ENCODE peak calls at places on chromosomes 2 and 18, in nine cellular contexts. One of them, this sample, is unnamed.

GRCh38 chr2:239919779-239920545 is 105.2 kb downstream of the NDUFA10 start:
- DNase-seq in Peyer's patch: no peak
- DNase-seq in OCI-LY7: no peak
- DNase-seq in SJSA1: no peak
- DNase-seq in left ventricle myocardium inferior: peak; percentile 52
- DNase-seq in IMR-90: no peak
- DNase-seq in ovary: no peak
- DNase-seq in epithelial cell of prostate: no peak
- DNase-seq in endothelial cell of umbilical vein: no peak
- DNase-seq in this sample: no peak

GRCh38 chr2:128277961-128278681 is 40.5 kb downstream of the HS6ST1 start:
- DNase-seq in Peyer's patch: no peak
- DNase-seq in OCI-LY7: no peak
- DNase-seq in SJSA1: no peak
- DNase-seq in left ventricle myocardium inferior: no peak
- DNase-seq in IMR-90: no peak
- DNase-seq in ovary: no peak
- DNase-seq in epithelial cell of prostate: no peak
- DNase-seq in endothelial cell of umbilical vein: no peak
- DNase-seq in this sample: no peak

GRCh38 chr18:5534845-5535244 is 9.0 kb downstream of the EPB41L3 start:
- DNase-seq in Peyer's patch: no peak
- DNase-seq in OCI-LY7: no peak
- DNase-seq in SJSA1: no peak
- DNase-seq in left ventricle myocardium inferior: no peak
- DNase-seq in IMR-90: no peak
- DNase-seq in ovary: no peak
- DNase-seq in epithelial cell of prostate: no peak
- DNase-seq in endothelial cell of umbilical vein: no peak
- DNase-seq in this sample: no peak

GRCh38 chr2:178999476-178999875 is 50.5 kb downstream of the CCDC141 start:
- DNase-seq in Peyer's patch: no peak
- DNase-seq in OCI-LY7: no peak
- DNase-seq in SJSA1: no peak
- DNase-seq in left ventricle myocardium inferior: no peak
- DNase-seq in IMR-90: no peak
- DNase-seq in ovary: no peak
- DNase-seq in epithelial cell of prostate: no peak
- DNase-seq in endothelial cell of umbilical vein: no peak
- DNase-seq in this sample: no peak

GRCh38 chr2:161165266-161165665 is 5.0 kb downstream of the TANK start:
- DNase-seq in Peyer's patch: no peak
- DNase-seq in OCI-LY7: no peak
- DNase-seq in SJSA1: no peak
- DNase-seq in left ventricle myocardium inferior: no peak
- DNase-seq in IMR-90: peak; percentile 72
- DNase-seq in ovary: no peak
- DNase-seq in epithelial cell of prostate: no peak
- DNase-seq in endothelial cell of umbilical vein: no peak
- DNase-seq in this sample: no peak

GRCh38 chr2:62604336-62604735 is 98.3 kb upstream of the TMEM17 start:
- DNase-seq in Peyer's patch: no peak
- DNase-seq in OCI-LY7: no peak
- DNase-seq in SJSA1: no peak
- DNase-seq in left ventricle myocardium inferior: no peak
- DNase-seq in IMR-90: peak; percentile 33
- DNase-seq in ovary: no peak
- DNase-seq in epithelial cell of prostate: peak; percentile 67
- DNase-seq in endothelial cell of umbilical vein: no peak
- DNase-seq in this sample: no peak

GRCh38 chr18:50578651-50579050 is 18.8 kb downstream of the MAPK4 start:
- DNase-seq in Peyer's patch: no peak
- DNase-seq in OCI-LY7: no peak
- DNase-seq in SJSA1: no peak
- DNase-seq in left ventricle myocardium inferior: no peak
- DNase-seq in IMR-90: no peak
- DNase-seq in ovary: no peak
- DNase-seq in epithelial cell of prostate: peak; percentile 52
- DNase-seq in endothelial cell of umbilical vein: no peak
- DNase-seq in this sample: no peak

GRCh38 chr2:234355052-234355720 is 141.7 kb downstream of the ARL4C start:
- DNase-seq in Peyer's patch: peak; percentile 33
- DNase-seq in OCI-LY7: peak; percentile 92
- DNase-seq in SJSA1: no peak
- DNase-seq in left ventricle myocardium inferior: no peak
- DNase-seq in IMR-90: no peak
- DNase-seq in ovary: no peak
- DNase-seq in epithelial cell of prostate: no peak
- DNase-seq in endothelial cell of umbilical vein: no peak
- DNase-seq in this sample: no peak

GRCh38 chr18:75035944-75036343 is 173.0 kb downstream of the PTGR3 start:
- DNase-seq in Peyer's patch: no peak
- DNase-seq in OCI-LY7: no peak
- DNase-seq in SJSA1: no peak
- DNase-seq in left ventricle myocardium inferior: no peak
- DNase-seq in IMR-90: peak; percentile 27
- DNase-seq in ovary: no peak
- DNase-seq in epithelial cell of prostate: no peak
- DNase-seq in endothelial cell of umbilical vein: no peak
- DNase-seq in this sample: no peak

GRCh38 chr2:48247171-48247570 is 282.8 kb upstream of the STON1 start:
- DNase-seq in Peyer's patch: no peak
- DNase-seq in OCI-LY7: no peak
- DNase-seq in SJSA1: no peak
- DNase-seq in left ventricle myocardium inferior: no peak
- DNase-seq in IMR-90: peak; percentile 48
- DNase-seq in ovary: no peak
- DNase-seq in epithelial cell of prostate: no peak
- DNase-seq in endothelial cell of umbilical vein: no peak
- DNase-seq in this sample: no peak

GRCh38 chr18:24544141-24544498 is 83.7 kb downstream of the HRH4 start:
- DNase-seq in Peyer's patch: no peak
- DNase-seq in OCI-LY7: peak; percentile 21
- DNase-seq in SJSA1: no peak
- DNase-seq in left ventricle myocardium inferior: no peak
- DNase-seq in IMR-90: peak; percentile 40
- DNase-seq in ovary: no peak
- DNase-seq in epithelial cell of prostate: no peak
- DNase-seq in endothelial cell of umbilical vein: peak; percentile 42
- DNase-seq in this sample: no peak

GRCh38 chr18:36075862-36076587 is 8.7 kb upstream of the RPRD1A start:
- DNase-seq in Peyer's patch: no peak
- DNase-seq in OCI-LY7: no peak
- DNase-seq in SJSA1: no peak
- DNase-seq in left ventricle myocardium inferior: no peak
- DNase-seq in IMR-90: peak; percentile 89
- DNase-seq in ovary: no peak
- DNase-seq in epithelial cell of prostate: peak; percentile 85
- DNase-seq in endothelial cell of umbilical vein: no peak
- DNase-seq in this sample: no peak

GRCh38 chr2:8572712-8573233 is 109.1 kb upstream of the ID2 start:
- DNase-seq in Peyer's patch: no peak
- DNase-seq in OCI-LY7: peak; percentile 91
- DNase-seq in SJSA1: peak; percentile 37
- DNase-seq in left ventricle myocardium inferior: no peak
- DNase-seq in IMR-90: no peak
- DNase-seq in ovary: peak; percentile 13
- DNase-seq in epithelial cell of prostate: no peak
- DNase-seq in endothelial cell of umbilical vein: no peak
- DNase-seq in this sample: no peak
- H3K27ac ChIP-seq in Peyer's patch: no peak overlapping the region
- H3K27ac ChIP-seq in OCI-LY7: peak overlapping the region; percentile 98
- H3K27ac ChIP-seq in SJSA1: no peak overlapping the region
- H3K27ac ChIP-seq in left ventricle myocardium inferior: no peak overlapping the region
- H3K27ac ChIP-seq in IMR-90: no peak overlapping the region
- H3K27ac ChIP-seq in ovary: no peak overlapping the region
- H3K27ac ChIP-seq in epithelial cell of prostate: no peak overlapping the region
- H3K27ac ChIP-seq in endothelial cell of umbilical vein: no peak overlapping the region
- H3K27ac ChIP-seq in this sample: peak overlapping the region; percentile 84

DNA sequence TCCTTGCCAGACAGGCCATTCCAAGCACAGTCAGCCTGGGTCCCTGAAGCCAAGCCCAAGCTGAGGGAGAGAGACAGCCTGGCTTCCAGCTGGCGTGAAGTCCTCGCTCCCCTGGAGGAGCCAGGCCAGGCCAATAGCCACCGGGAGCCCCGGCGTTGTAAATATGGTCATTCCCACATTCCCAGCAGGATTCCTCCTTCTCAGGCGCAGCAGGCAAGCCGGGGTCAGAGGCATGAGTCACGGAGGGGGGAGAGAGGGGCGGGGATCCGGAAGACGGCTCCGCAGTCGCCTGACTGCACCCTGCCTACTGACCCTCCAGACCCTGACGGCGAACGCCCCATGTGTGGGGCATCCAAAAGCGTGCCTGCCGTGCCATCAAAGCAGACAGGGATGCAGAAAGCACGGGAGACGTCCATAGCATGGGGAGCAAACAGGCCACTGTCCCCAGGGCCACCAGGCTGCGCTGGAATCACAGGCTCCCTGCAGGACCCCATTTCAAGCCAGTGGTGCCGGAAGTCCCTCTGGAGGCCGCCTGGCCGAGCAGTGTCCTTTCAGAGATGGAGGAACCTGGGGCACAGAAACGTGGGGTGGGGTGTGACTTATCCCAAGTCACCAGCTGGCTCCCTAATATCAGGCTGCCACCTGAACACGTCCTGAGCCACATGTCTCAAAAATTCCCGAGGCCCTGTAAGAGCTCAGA is 48.2 kb downstream of the TWIST2 start:
- DNase-seq in Peyer's patch: no peak
- DNase-seq in OCI-LY7: no peak
- DNase-seq in SJSA1: no peak
- DNase-seq in left ventricle myocardium inferior: peak; percentile 68
- DNase-seq in IMR-90: peak; percentile 91
- DNase-seq in ovary: peak; percentile 85
- DNase-seq in epithelial cell of prostate: no peak
- DNase-seq in endothelial cell of umbilical vein: peak; percentile 81
- DNase-seq in this sample: no peak
- H3K27ac ChIP-seq in Peyer's patch: no peak overlapping the region
- H3K27ac ChIP-seq in OCI-LY7: no peak overlapping the region
- H3K27ac ChIP-seq in SJSA1: no peak overlapping the region
- H3K27ac ChIP-seq in left ventricle myocardium inferior: peak overlapping the region; percentile 57
- H3K27ac ChIP-seq in IMR-90: peak overlapping the region; percentile 2
- H3K27ac ChIP-seq in ovary: peak overlapping the region; percentile 67
- H3K27ac ChIP-seq in epithelial cell of prostate: no peak overlapping the region
- H3K27ac ChIP-seq in endothelial cell of umbilical vein: peak overlapping the region; percentile 30
- H3K27ac ChIP-seq in this sample: no peak overlapping the region

DNA sequence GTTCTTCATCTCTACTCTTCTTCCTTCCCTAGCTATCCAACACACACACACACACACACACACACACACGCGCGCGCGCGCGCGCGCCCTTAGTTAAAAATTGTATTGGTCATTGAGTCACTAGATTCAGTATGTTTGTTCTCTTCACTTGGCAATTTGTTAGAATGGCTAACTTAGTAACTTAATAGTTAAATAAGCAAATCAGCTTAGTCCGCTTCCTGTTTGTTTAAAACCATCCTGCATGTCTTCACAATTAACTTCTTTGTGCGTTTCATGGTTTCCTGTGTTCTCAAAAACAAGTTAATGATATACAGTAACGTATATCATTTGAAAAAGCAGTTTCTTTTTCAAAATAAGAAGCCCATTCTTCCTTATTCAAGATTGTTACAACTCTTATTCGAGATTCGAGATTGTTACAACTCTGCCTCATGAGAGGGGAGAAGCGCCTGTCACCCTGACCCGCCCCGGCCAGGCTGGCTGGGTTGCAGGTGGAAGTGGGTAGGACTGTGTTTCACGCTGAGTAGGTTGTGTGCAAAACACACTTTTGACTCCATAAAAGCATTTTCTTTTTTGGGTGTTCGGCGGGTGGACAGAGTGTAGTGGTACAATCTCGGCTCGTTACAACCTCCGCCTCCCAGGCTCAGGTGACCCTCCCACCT is 9.5 kb upstream of the CNNM3 start:
- DNase-seq in Peyer's patch: peak; percentile 65
- DNase-seq in OCI-LY7: peak; percentile 40
- DNase-seq in SJSA1: no peak
- DNase-seq in left ventricle myocardium inferior: no peak
- DNase-seq in IMR-90: peak; percentile 43
- DNase-seq in ovary: no peak
- DNase-seq in epithelial cell of prostate: no peak
- DNase-seq in endothelial cell of umbilical vein: no peak
- DNase-seq in this sample: peak; percentile 55
- H3K27ac ChIP-seq in Peyer's patch: peak overlapping the region; percentile 81
- H3K27ac ChIP-seq in OCI-LY7: peak overlapping the region; percentile 40
- H3K27ac ChIP-seq in SJSA1: no peak overlapping the region
- H3K27ac ChIP-seq in left ventricle myocardium inferior: no peak overlapping the region
- H3K27ac ChIP-seq in IMR-90: no peak overlapping the region
- H3K27ac ChIP-seq in ovary: no peak overlapping the region
- H3K27ac ChIP-seq in epithelial cell of prostate: no peak overlapping the region
- H3K27ac ChIP-seq in endothelial cell of umbilical vein: no peak overlapping the region
- H3K27ac ChIP-seq in this sample: no peak overlapping the region

GRCh38 chr2:37836711-37837110 is 88.4 kb upstream of the RMDN2 start:
- DNase-seq in Peyer's patch: no peak
- DNase-seq in OCI-LY7: no peak
- DNase-seq in SJSA1: no peak
- DNase-seq in left ventricle myocardium inferior: no peak
- DNase-seq in IMR-90: no peak
- DNase-seq in ovary: no peak
- DNase-seq in epithelial cell of prostate: no peak
- DNase-seq in endothelial cell of umbilical vein: no peak
- DNase-seq in this sample: no peak

GRCh38 chr2:37837576-37838335 is 87.3 kb upstream of the RMDN2 start:
- DNase-seq in Peyer's patch: no peak
- DNase-seq in OCI-LY7: no peak
- DNase-seq in SJSA1: no peak
- DNase-seq in left ventricle myocardium inferior: peak; percentile 32
- DNase-seq in IMR-90: peak; percentile 92
- DNase-seq in ovary: peak; percentile 65
- DNase-seq in epithelial cell of prostate: no peak
- DNase-seq in endothelial cell of umbilical vein: no peak
- DNase-seq in this sample: peak; percentile 60

GRCh38 chr2:37838541-37839167 is 86.4 kb upstream of the RMDN2 start:
- DNase-seq in Peyer's patch: no peak
- DNase-seq in OCI-LY7: no peak
- DNase-seq in SJSA1: no peak
- DNase-seq in left ventricle myocardium inferior: no peak
- DNase-seq in IMR-90: no peak
- DNase-seq in ovary: no peak
- DNase-seq in epithelial cell of prostate: no peak
- DNase-seq in endothelial cell of umbilical vein: no peak
- DNase-seq in this sample: no peak

GRCh38 chr2:37833420-37833819 is 91.7 kb upstream of the RMDN2 start:
- DNase-seq in Peyer's patch: no peak
- DNase-seq in OCI-LY7: no peak
- DNase-seq in SJSA1: peak; percentile 62
- DNase-seq in left ventricle myocardium inferior: no peak
- DNase-seq in IMR-90: no peak
- DNase-seq in ovary: no peak
- DNase-seq in epithelial cell of prostate: no peak
- DNase-seq in endothelial cell of umbilical vein: no peak
- DNase-seq in this sample: no peak

DNA sequence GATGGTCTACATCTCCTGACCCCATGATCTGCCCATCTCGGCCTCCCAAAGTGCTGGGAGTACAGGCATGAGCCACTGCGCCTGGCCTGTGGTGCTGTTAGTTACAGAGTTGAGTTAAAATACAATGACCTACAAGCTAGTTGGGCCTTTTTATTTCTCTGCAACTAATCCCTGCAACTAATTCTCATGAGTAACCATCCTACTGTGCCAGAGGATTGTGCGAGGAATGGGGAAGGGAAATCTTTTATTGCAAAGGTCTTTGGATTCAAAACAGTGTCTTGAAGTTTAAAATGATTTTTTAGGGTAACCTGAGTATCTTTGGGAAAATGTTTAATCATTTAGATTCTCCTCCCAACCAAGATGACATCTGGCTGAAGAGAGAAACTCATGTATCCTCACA is 88.8 kb upstream of the RMDN2 start:
- DNase-seq in Peyer's patch: no peak
- DNase-seq in OCI-LY7: no peak
- DNase-seq in SJSA1: no peak
- DNase-seq in left ventricle myocardium inferior: no peak
- DNase-seq in IMR-90: peak; percentile 52
- DNase-seq in ovary: no peak
- DNase-seq in epithelial cell of prostate: no peak
- DNase-seq in endothelial cell of umbilical vein: no peak
- DNase-seq in this sample: no peak
- H3K27ac ChIP-seq in Peyer's patch: no peak overlapping the region
- H3K27ac ChIP-seq in OCI-LY7: no peak overlapping the region
- H3K27ac ChIP-seq in SJSA1: no peak overlapping the region
- H3K27ac ChIP-seq in left ventricle myocardium inferior: no peak overlapping the region
- H3K27ac ChIP-seq in IMR-90: no peak overlapping the region
- H3K27ac ChIP-seq in ovary: no peak overlapping the region
- H3K27ac ChIP-seq in epithelial cell of prostate: no peak overlapping the region
- H3K27ac ChIP-seq in endothelial cell of umbilical vein: no peak overlapping the region
- H3K27ac ChIP-seq in this sample: no peak overlapping the region